ENCODE peak calls at places on chromosomes 16 and 17, in six cellular contexts. G is adrenal gland, B is RWPE2, Y is mesendoderm, Q is heart right ventricle, N is SJSA1. I is an unnamed sample.

GRCh38 chr17:55690105-55690508 is 32.6 kb downstream of the TMEM100 start:
- DNase-seq in G (no peak), B (no peak), Y (no peak), Q (no peak), N (no peak), I (no peak)

GRCh38 chr17:81577278-81578000 is 25.3 kb upstream of the FAAP100 start:
- DNase-seq in G (no peak), B (no peak), Y (no peak), Q (no peak), N (no peak), I (no peak)

GRCh38 chr16:24146523-24146922 is 109.6 kb upstream of the CACNG3 start:
- DNase-seq in G (no peak), B (no peak), Y (peak; percentile 37), Q (peak; percentile 13), N (no peak), I (no peak)

GRCh38 chr17:50772251-50772650 is 4.9 kb upstream of the ANKRD40CL start:
- DNase-seq in G (no peak), B (no peak), Y (no peak), Q (no peak), N (no peak), I (no peak)

GRCh38 chr16:30808163-30808562 is 21.2 kb upstream of the ZNF629 start:
- DNase-seq in G (no peak), B (no peak), Y (no peak), Q (no peak), N (no peak), I (no peak)

GRCh38 chr17:8835106-8835505 is 32.4 kb downstream of the PIK3R6 start:
- DNase-seq in G (no peak), B (no peak), Y (no peak), Q (no peak), N (no peak), I (no peak)

GRCh38 chr16:69669577-69669976 is 56.8 kb downstream of the NQO1 start:
- DNase-seq in G (no peak), B (no peak), Y (no peak), Q (no peak), N (no peak), I (no peak)

GRCh38 chr17:63140255-63140654 is 174.2 kb downstream of the TANC2 start:
- DNase-seq in G (peak; percentile 26), B (no peak), Y (no peak), Q (peak; percentile 16), N (no peak), I (no peak)

GRCh38 chr17:82583720-82584234 is 64.2 kb downstream of the FOXK2 start:
- DNase-seq in G (no peak), B (no peak), Y (no peak), Q (no peak), N (no peak), I (peak; percentile 53)

GRCh38 chr16:81896902-81897301 is 114.4 kb downstream of the SDR42E1 start:
- DNase-seq in G (no peak), B (no peak), Y (no peak), Q (no peak), N (no peak), I (no peak)

GRCh38 chr16:54651440-54651839 is 279.2 kb upstream of the IRX5 start:
- DNase-seq in G (no peak), B (no peak), Y (peak; percentile 47), Q (no peak), N (no peak), I (peak; percentile 55)

GRCh38 chr17:52995127-52995526 is 827.6 kb upstream of the KIF2B start:
- DNase-seq in G (no peak), B (no peak), Y (peak; percentile 77), Q (no peak), N (no peak), I (no peak)

GRCh38 chr16:57374067-57374534 is 1.8 kb downstream of the CX3CL1 start:
- DNase-seq in G (no peak), B (no peak), Y (no peak), Q (no peak), N (no peak), I (peak; percentile 18)

GRCh38 chr16:50585331-50585776 is 37.2 kb downstream of the NKD1 start:
- DNase-seq in G (peak; percentile 34), B (no peak), Y (no peak), Q (peak; percentile 29), N (no peak), I (no peak)

GRCh38 chr16:50581830-50582229 is 33.6 kb downstream of the NKD1 start:
- DNase-seq in G (no peak), B (no peak), Y (no peak), Q (no peak), N (no peak), I (no peak)

GRCh38 chr16:50587543-50587942 is 39.3 kb downstream of the NKD1 start:
- DNase-seq in G (no peak), B (no peak), Y (no peak), Q (no peak), N (no peak), I (no peak)

GRCh38 chr16:50583211-50583610 is 35.0 kb downstream of the NKD1 start:
- DNase-seq in G (no peak), B (no peak), Y (peak; percentile 81), Q (no peak), N (no peak), I (no peak)

DNA sequence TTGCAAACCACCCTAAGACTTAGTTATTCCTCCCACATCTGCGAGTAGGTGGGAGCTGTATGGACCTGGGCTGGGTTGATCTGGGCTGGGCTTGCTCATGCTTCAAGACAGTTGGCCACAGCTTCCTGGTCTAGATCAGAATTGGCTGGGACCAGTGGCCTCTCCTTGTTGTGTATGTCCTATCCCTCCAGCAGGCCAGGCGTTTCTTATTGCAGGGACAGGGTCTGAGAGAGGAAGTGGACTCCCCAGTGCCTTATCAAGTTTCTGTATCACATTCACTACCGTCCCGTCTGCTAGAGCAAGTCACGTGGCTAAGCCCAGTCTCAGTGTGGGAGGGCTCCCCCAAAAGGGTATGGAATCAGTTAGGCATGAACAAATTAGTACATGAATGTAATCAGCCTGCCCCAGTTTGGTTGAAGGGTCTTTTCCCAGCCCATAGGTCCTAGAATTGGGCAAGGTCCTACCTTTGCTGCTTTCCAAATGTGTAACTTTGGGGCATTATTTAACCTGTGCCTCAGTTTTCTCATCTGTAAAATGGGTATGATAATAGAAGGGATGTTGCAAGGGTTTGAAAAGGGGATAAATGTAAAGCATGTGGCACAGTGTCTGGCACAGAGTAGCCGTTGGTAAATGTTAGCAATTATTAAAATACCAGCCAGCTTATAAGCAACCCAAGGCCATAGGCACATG is 36.0 kb downstream of the NKD1 start:
- DNase-seq in G (no peak), B (no peak), Y (peak; percentile 59), Q (no peak), N (no peak), I (no peak)
- H3K36me3 ChIP-seq in G (no peaks in the 10 kb centered on the region), B (no peaks in the 10 kb centered on the region), Y (no peaks in the 10 kb centered on the region), Q (no peaks in the 10 kb centered on the region), N (no peaks in the 10 kb centered on the region), I (no peaks in the 10 kb centered on the region)

GRCh38 chr17:11601661-11602060 is 3.4 kb downstream of the DNAH9 start:
- DNase-seq in G (no peak), B (no peak), Y (no peak), Q (no peak), N (no peak), I (no peak)

DNA sequence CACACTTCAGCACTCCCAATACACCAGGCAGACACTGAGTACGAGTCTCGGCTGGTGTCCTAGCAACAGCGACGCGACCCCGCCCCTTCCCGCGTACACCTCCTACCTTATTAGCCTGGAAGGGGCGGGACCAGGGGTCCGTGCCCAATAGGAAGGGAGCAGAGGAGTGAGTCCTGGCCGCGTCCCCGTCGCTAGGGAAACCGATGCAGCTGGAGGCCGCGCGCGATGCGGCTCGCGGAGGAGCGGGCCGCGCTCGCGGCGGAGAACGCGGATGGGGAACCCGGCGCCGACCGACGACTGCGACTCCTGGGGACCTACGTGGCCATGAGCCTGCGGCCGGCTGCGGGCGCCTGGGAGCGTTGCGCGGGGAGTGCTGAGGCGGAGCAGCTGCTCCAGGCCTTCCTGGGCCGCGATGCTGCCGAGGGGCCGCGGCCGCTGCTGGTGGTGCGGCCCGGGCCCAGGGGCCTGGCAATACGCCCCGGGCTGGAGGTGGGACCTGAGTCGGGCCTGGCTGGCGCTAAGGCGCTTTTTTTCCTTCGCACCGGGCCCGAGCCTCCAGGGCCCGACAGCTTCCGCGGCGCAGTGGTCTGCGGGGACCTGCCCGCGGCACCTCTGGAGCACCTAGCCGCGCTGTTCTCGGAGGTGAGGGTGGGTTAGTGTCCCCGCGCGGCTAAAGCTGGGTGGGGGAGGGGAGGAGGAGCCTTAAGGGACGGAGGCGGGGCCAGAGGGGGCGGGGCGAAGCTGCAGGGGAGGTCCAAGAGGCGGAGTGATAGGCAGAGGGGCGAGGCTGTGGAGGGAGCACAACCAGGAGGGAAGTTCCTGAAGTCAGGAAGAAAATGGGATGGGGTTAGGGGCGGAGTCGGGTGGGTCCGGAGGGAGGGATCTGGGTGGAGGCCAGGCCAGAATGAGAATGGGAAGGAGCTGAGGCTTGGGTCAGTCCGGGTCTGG is at the start of gene DNAH9:
- DNase-seq in G (peak; percentile 99), B (peak; percentile 86), Y (peak; percentile 99), Q (peak; percentile 97), N (no peak), I (peak; percentile 92)
- H3K4me3 ChIP-seq in G (peak within 1 kb of the TSS; percentile 50), B (peak within 1 kb of the TSS; percentile 31), Y (peak within 1 kb of the TSS; percentile 50), Q (peak within 1 kb of the TSS; percentile 80), N (no peak within 1 kb of the TSS), I (peak within 1 kb of the TSS; percentile 73)

DNA sequence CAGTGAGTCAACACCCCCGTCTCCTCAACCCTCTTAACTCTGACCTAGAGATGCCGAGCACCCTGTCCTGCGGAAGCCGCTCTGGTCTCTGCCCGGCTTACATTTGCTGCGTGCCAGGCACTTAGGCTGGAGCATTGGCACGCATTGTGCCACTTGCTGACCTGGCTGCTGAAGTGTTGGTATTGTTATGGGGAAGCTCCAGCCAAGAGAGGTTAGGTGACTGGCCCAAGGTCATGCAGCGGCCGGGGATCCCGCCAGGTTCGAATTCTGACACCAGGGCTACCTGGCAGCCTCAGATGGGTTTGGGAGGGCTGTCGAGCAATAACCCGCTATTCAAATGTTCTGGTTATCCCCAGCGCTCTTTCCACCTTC is 5.0 kb upstream of the HSD17B1 start:
- DNase-seq in G (no peak), B (no peak), Y (no peak), Q (no peak), N (no peak), I (no peak)
- H3K27me3 ChIP-seq in G (no peaks in the 10 kb centered on the region), B (no peaks in the 10 kb centered on the region), Y (no peaks in the 10 kb centered on the region), Q (no peaks in the 10 kb centered on the region), N (no peaks in the 10 kb centered on the region), I (no peaks in the 10 kb centered on the region)

GRCh38 chr16:28917095-28917494 is 7.9 kb downstream of the RABEP2 start:
- DNase-seq in G (no peak), B (no peak), Y (no peak), Q (no peak), N (no peak), I (no peak)

GRCh38 chr16:28914325-28914724 is 10.7 kb downstream of the RABEP2 start:
- DNase-seq in G (no peak), B (no peak), Y (no peak), Q (no peak), N (peak; percentile 46), I (peak; percentile 57)

GRCh38 chr16:28912558-28912957 is 12.5 kb downstream of the RABEP2 start:
- DNase-seq in G (no peak), B (no peak), Y (no peak), Q (no peak), N (no peak), I (no peak)

GRCh38 chr16:28918698-28919097 is 6.3 kb downstream of the RABEP2 start:
- DNase-seq in G (no peak), B (no peak), Y (no peak), Q (no peak), N (no peak), I (no peak)

DNA sequence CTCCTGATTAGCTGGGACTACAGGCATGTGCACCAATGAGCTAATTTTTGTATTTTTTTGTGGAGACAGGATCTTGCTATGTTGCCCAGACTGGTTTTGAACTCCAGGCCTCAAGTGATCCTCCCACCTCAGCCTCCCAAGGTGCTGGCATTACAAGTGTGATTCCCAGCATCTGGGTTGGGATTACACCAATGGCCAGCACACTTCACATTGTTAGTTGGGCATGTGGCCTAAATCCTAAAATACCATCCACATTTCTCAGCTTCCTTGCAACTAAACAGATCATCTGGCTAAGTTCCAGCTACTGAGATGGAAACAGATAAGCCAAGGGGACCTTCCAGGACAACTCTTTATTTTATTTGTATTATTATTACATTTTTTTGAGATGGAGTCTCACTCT is 9.9 kb downstream of the RABEP2 start:
- DNase-seq in G (no peak), B (no peak), Y (no peak), Q (no peak), N (no peak), I (no peak)
- H3K36me3 ChIP-seq in G (peaks cover 54% of the 10 kb centered on the region), B (peaks cover 11% of the 10 kb centered on the region), Y (no peaks in the 10 kb centered on the region), Q (peaks cover 99% of the 10 kb centered on the region), N (peaks cover 60% of the 10 kb centered on the region), I (peaks cover 1% of the 10 kb centered on the region)